ENCODE peak calls at places on chromosomes 7 and 10, in five cellular contexts. B is GM04504; J is upper lobe of left lung; K is stimulated activated CD4-positive, alpha-beta T cell treated with anti-CD3 and anti-CD28 coated beads, Interleukin-4, amount 100 ng/mL, for 24 hours; U is right cardiac atrium. F is an unnamed sample.

GRCh38 chr10:24952146-24952700 is at the start of gene PRTFDC1:
- DNase-seq in B (no peak), J (peak; percentile 85), K (peak; percentile 14), U (peak; percentile 55), F (no peak)

GRCh38 chr7:151814400-151814914 is 62.5 kb downstream of the PRKAG2 start:
- DNase-seq in B (no peak), J (no peak), K (no peak), U (no peak), F (no peak)

GRCh38 chr7:41711283-41712064 is 8.6 kb upstream of the INHBA start:
- DNase-seq in B (no peak), J (no peak), K (no peak), U (no peak), F (no peak)

GRCh38 chr10:130804778-130805634 is 506.5 kb downstream of the TCERG1L start:
- DNase-seq in B (no peak), J (no peak), K (no peak), U (no peak), F (no peak)

GRCh38 chr7:151754142-151754590 is 122.7 kb downstream of the PRKAG2 start:
- DNase-seq in B (peak; percentile 96), J (peak; percentile 93), K (no peak), U (peak; percentile 85), F (peak; percentile 98)

GRCh38 chr10:11522821-11523245 is 88.6 kb downstream of the USP6NL start:
- DNase-seq in B (no peak), J (no peak), K (no peak), U (peak; percentile 40), F (no peak)

GRCh38 chr10:17217661-17218306 is 10.3 kb upstream of the VIM start:
- DNase-seq in B (peak; percentile 85), J (no peak), K (no peak), U (no peak), F (peak; percentile 87)

GRCh38 chr10:108424656-108425055 is 1260.2 kb upstream of the SORCS1 start:
- DNase-seq in B (no peak), J (no peak), K (no peak), U (no peak), F (peak; percentile 10)

GRCh38 chr7:835021-835420 is 2.7 kb downstream of the SUN1 start:
- DNase-seq in B (no peak), J (no peak), K (no peak), U (no peak), F (no peak)

GRCh38 chr10:11687779-11688447 is 54.3 kb upstream of the ECHDC3 start:
- DNase-seq in B (no peak), J (peak; percentile 54), K (no peak), U (no peak), F (no peak)

GRCh38 chr10:103254538-103255325 is 9.0 kb downstream of the RPEL1 start:
- DNase-seq in B (no peak), J (no peak), K (no peak), U (no peak), F (no peak)

GRCh38 chr10:93498196-93498595 is 1.8 kb downstream of the CEP55 start:
- DNase-seq in B (no peak), J (no peak), K (no peak), U (no peak), F (no peak)

GRCh38 chr7:17681965-17682364 is 258.3 kb downstream of the SNX13 start:
- DNase-seq in B (no peak), J (no peak), K (no peak), U (no peak), F (no peak)

GRCh38 chr10:102327002-102327401 is 68.5 kb upstream of the NFKB2 start:
- DNase-seq in B (no peak), J (no peak), K (no peak), U (no peak), F (no peak)

GRCh38 chr10:2839081-2839725 is 228.1 kb upstream of the PFKP start:
- DNase-seq in B (no peak), J (no peak), K (peak; percentile 26), U (peak; percentile 28), F (no peak)

GRCh38 chr10:132179551-132180392 is 7.0 kb upstream of the DPYSL4 start:
- DNase-seq in B (no peak), J (no peak), K (no peak), U (no peak), F (no peak)

GRCh38 chr7:151382079-151382885 is 27.6 kb downstream of the WDR86 start:
- DNase-seq in B (no peak), J (peak; percentile 80), K (peak; percentile 18), U (no peak), F (no peak)

GRCh38 chr7:94028768-94029167 is 24.6 kb upstream of the BET1 start:
- DNase-seq in B (no peak), J (no peak), K (no peak), U (no peak), F (no peak)

GRCh38 chr7:102146989-102147388 is 139.7 kb upstream of the SH2B2 start:
- DNase-seq in B (no peak), J (no peak), K (no peak), U (peak; percentile 70), F (no peak)

GRCh38 chr7:64634406-64635062 is 31.4 kb upstream of the ZNF107 start:
- DNase-seq in B (no peak), J (no peak), K (no peak), U (no peak), F (no peak)

GRCh38 chr10:80500572-80501380 is 36.9 kb upstream of the SH2D4B start:
- DNase-seq in B (no peak), J (no peak), K (peak; percentile 59), U (peak; percentile 80), F (no peak)

GRCh38 chr10:44581996-44582395 is 197.1 kb upstream of the CXCL12 start:
- DNase-seq in B (no peak), J (peak; percentile 15), K (no peak), U (no peak), F (no peak)